ENCODE peak calls at places on chromosomes 12 and 14, in nine cellular contexts. G is fibroblast of lung, E is A673, M is cardiac muscle cell, N is upper lobe of right lung, Y is AG04450, B is lower lobe of right lung, P is body of pancreas, W is transverse colon. I is an unnamed sample. For H3K9me3, the result is how much of the 10 kb centered on the place peaks cover.

GRCh38 chr12:122984612-122985358 is 4.3 kb downstream of the ARL6IP4 start:
- DNase-seq in Y (no peak), E (no peak), G (peak), N (no peak), W (no peak), B (peak), P (peak), M (no peak), I (no peak)

GRCh38 chr12:95195122-95195521 is 22.1 kb downstream of the FGD6 start:
- DNase-seq in W (no peak), B (no peak), G (no peak), M (no peak), N (no peak), E (no peak), P (no peak), Y (no peak), I (no peak)

GRCh38 chr14:56949828-56950227 is 139.5 kb upstream of the OTX2 start:
- DNase-seq in W (peak), P (peak), G (no peak), M (no peak), B (no peak), N (no peak), Y (no peak), E (no peak), I (no peak)

GRCh38 chr14:91888641-91889476 is 21.5 kb upstream of the TC2N start:
- DNase-seq in Y (no peak), P (peak), B (no peak), E (no peak), W (no peak), G (no peak), N (no peak), M (no peak), I (no peak)

GRCh38 chr12:97046901-97047300 is 139.8 kb downstream of the NEDD1 start:
- DNase-seq in P (no peak), M (no peak), N (no peak), G (no peak), E (no peak), B (no peak), W (no peak), Y (no peak), I (no peak)

GRCh38 chr12:3544296-3544965 is 53.4 kb downstream of the PRMT8 start:
- DNase-seq in M (no peak), P (no peak), Y (no peak), N (no peak), G (no peak), E (no peak), B (no peak), W (no peak), I (no peak)

GRCh38 chr12:109931143-109931542 is 31.1 kb downstream of the TCHP start:
- DNase-seq in W (no peak), Y (no peak), N (no peak), B (no peak), M (no peak), P (no peak), E (no peak), G (no peak), I (no peak)

GRCh38 chr14:69090187-69090789 is 62.6 kb downstream of the DCAF5 start:
- DNase-seq in E (peak), G (peak), P (peak), Y (no peak), B (no peak), W (peak), N (no peak), M (peak), I (peak)

GRCh38 chr12:110733857-110734373 is 8.8 kb downstream of the PPP1CC start:
- DNase-seq in N (no peak), G (no peak), M (no peak), P (no peak), B (no peak), E (no peak), W (no peak), Y (no peak), I (no peak)

GRCh38 chr12:122610911-122611310 is 83.9 kb downstream of the KNTC1 start:
- DNase-seq in M (no peak), G (no peak), E (no peak), P (no peak), W (no peak), B (no peak), N (no peak), Y (no peak), I (no peak)

GRCh38 chr12:54658306-54659264 is 10.4 kb upstream of the DCD start:
- DNase-seq in G (no peak), M (peak), N (no peak), E (peak), B (peak), Y (no peak), P (peak), W (peak), I (peak)

DNA sequence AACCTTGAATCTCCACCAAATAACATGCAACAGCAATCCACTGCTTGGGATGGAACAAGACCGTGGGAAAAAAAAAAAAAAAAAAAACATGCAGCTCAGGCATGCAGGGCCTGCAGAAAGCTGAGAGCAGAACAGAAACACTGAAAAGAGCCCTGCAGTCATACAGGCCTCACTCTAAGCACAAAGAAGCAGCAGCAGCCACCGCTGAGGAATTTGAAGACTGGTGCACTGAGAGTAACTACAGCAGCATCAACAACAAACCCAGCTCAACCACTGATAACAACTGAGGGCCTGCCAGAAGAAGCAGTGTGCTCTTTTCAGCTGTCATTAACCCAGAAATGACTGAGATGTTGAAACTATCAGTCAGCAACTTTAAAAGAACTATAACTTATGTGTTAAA is 354.7 kb upstream of the TMTC1 start:
- DNase-seq in P (no peak), G (no peak), M (peak), B (no peak), E (no peak), Y (no peak), N (no peak), W (no peak), I (no peak)
- H3K27ac ChIP-seq in P (no peak), G (no peak), M (no peak), B (no peak), E (no peak), Y (no peak), N (no peak), W (no peak), I (no peak)

DNA sequence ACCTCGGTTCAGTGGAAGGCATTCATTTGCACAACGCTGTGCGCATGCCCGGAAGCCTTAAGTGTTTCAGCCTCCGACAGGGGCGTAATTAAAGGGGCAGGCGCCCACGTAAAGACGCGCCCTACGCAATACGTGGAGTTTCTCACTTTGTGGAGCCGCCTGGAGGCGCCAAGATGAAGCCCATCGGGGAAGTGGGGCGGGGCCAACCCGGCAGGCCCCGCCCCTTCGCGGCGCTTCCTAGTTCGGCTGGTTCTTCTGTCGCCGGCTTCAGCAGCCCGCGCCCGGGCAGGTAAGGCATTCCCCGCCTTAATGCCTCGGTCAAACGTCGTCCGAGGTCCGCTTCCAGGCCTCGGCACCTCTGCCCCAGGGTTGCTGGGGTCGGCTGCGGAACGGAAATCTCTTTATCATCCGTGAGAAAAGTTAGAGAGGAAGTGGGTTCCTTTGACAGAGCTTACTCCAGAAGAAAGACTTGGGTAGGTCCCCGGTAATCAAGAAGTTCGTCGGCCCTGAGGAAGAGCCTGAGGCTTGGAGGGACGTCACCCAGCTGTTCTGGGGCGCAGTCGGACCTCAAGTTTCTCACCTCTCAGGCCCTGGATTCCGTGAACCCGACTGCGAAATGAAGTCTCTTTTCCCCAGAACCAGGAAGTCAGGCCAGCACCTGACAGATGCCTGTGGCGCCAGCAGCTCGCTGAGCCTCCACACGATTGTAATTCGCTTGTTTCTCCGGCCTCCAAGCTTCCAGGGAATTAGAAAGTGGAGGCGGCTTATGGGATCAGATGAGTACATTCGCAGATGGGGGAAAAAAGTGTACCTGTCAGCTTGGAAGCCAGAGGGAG is at the start of the genes IRAK4 and PUS7L:
- DNase-seq in P (peak), G (peak), E (peak), N (peak), W (peak), B (peak), Y (peak), M (no peak), I (peak)
- TF ChIP-seq CTCF in P (peak), G (peak), E (peak), N (peak), W (peak), B (peak), Y (peak), M (peak), I (peak)

GRCh38 chr12:58030566-58031279 is 89.4 kb downstream of the ATP23 start:
- DNase-seq in P (no peak), G (peak), M (no peak), B (no peak), Y (no peak), W (no peak), E (no peak), N (no peak), I (no peak)
- H3K9me3 ChIP-seq in P (under half), G (under half), M (under half), B (under half), Y (under half), W (under half), E (under half), N (under half), I (under half)

GRCh38 chr14:99462211-99462610 is 18.4 kb downstream of the SETD3 start:
- DNase-seq in P (no peak), E (no peak), Y (no peak), G (no peak), B (no peak), W (no peak), N (no peak), M (no peak), I (no peak)
- H3K27ac ChIP-seq in P (no peak), E (no peak), Y (no peak), G (no peak), B (no peak), W (no peak), N (no peak), M (no peak), I (no peak)

GRCh38 chr12:120962487-120963054 is 15.8 kb upstream of the HNF1A start:
- DNase-seq in P (no peak), G (no peak), M (no peak), E (no peak), B (no peak), W (no peak), Y (no peak), N (no peak), I (no peak)
- TF ChIP-seq CTCF in P (no peak), G (no peak), M (no peak), E (no peak), B (no peak), W (no peak), Y (no peak), N (no peak), I (no peak)

I was measured in CD4-positive, alpha-beta T cell.